ENCODE peak calls at places on chromosome 1, in ten cellular contexts. S is H7; T is NCI-H1417; C is hypothalamus; Z is activated CD8-positive, alpha-beta T cell treated with anti-CD3 and anti-CD28 coated beads for 36 hours; B is AG04450; A is non-pigmented ciliary epithelial cell; N is NCI-H1105; Y is A549; U is midbrain. V is an unnamed sample.

GRCh38 chr1:248821101-248821500 is 4.6 kb downstream of the SH3BP5L start:
- DNase-seq in B (no peak), Y (peak; percentile 56), N (no peak), Z (no peak), A (peak; percentile 64), S (no peak), C (no peak), U (no peak), T (no peak), V (no peak)

GRCh38 chr1:160795951-160796383 is at the start of gene LY9:
- DNase-seq in A (no peak), T (no peak), S (no peak), Y (no peak), Z (peak; percentile 93), C (no peak), U (no peak), N (no peak), B (no peak), V (peak; percentile 68)

GRCh38 chr1:22673486-22674409 is 20.7 kb downstream of the C1QB start:
- DNase-seq in U (peak; percentile 64), S (peak; percentile 95), Z (peak; percentile 52), C (peak; percentile 62), Y (peak; percentile 52), T (peak; percentile 64), N (peak; percentile 17), B (peak; percentile 39), A (peak; percentile 28), V (no peak)

GRCh38 chr1:66271216-66271903 is 262.6 kb upstream of the SGIP1 start:
- DNase-seq in U (peak; percentile 44), Y (peak; percentile 97), A (peak; percentile 98), N (peak; percentile 68), C (no peak), Z (peak; percentile 80), B (peak; percentile 97), S (peak; percentile 32), T (peak; percentile 51), V (peak; percentile 23)

GRCh38 chr1:184061396-184062003 is 10.0 kb downstream of the TSEN15 start:
- DNase-seq in B (peak; percentile 79), T (no peak), Z (no peak), S (no peak), A (peak; percentile 81), Y (peak; percentile 31), N (no peak), C (no peak), U (no peak), V (no peak)

GRCh38 chr1:89356658-89357400 is 7.0 kb upstream of the GBP6 start:
- DNase-seq in A (no peak), C (no peak), S (no peak), U (no peak), Z (no peak), Y (no peak), T (no peak), B (no peak), N (no peak), V (no peak)

GRCh38 chr1:206930210-206930798 is 8.6 kb upstream of the FCMR start:
- DNase-seq in C (no peak), Y (no peak), S (no peak), T (no peak), A (no peak), Z (peak; percentile 90), B (no peak), N (no peak), U (no peak), V (no peak)

GRCh38 chr1:244090645-244091044 is 39.6 kb downstream of the ZBTB18 start:
- DNase-seq in Z (no peak), Y (no peak), A (no peak), B (no peak), C (no peak), U (no peak), S (no peak), N (no peak), T (no peak), V (no peak)

V was measured in CD4-positive, alpha-beta T cell.